ENCODE peak calls at places on chromosomes 16 and 17, in ten cellular contexts. E is cardiac septum; H is body of pancreas; Y is activated CD8-positive, alpha-beta memory T cell treated with anti-CD3 and anti-CD28 coated beads for 1 hour; P is ACHN; Z is smooth muscle cell of the brain vasculature; X is Caki2; B is PC-3; W is pancreas; F is T-helper 2 cell. D is an unnamed sample.

GRCh38 chr16:86994651-86995171 is 322.5 kb downstream of the C16orf95 start:
- DNase-seq in E (no peak), H (no peak), Z (peak; percentile 67), W (no peak), F (no peak), X (peak; percentile 93), Y (no peak), P (peak; percentile 92), B (peak; percentile 58), D (no peak)

GRCh38 chr16:88835383-88835782 is 21.4 kb downstream of the GALNS start:
- DNase-seq in H (no peak), E (no peak), F (no peak), Y (no peak), B (no peak), W (no peak), X (no peak), P (no peak), Z (no peak), D (no peak)

GRCh38 chr17:8041249-8041928 is 2.5 kb downstream of the ALOX15B start:
- DNase-seq in E (no peak), Z (no peak), B (peak; percentile 72), P (peak; percentile 61), H (no peak), F (no peak), Y (no peak), W (no peak), X (no peak), D (peak; percentile 63)

GRCh38 chr17:49545811-49546545 is 29.7 kb upstream of the NXPH3 start:
- DNase-seq in E (peak; percentile 61), P (no peak), F (no peak), B (no peak), H (no peak), Y (no peak), Z (no peak), W (no peak), X (no peak), D (no peak)

GRCh38 chr17:81735181-81736102 is 23.4 kb downstream of the SLC25A10 start:
- DNase-seq in Z (no peak), Y (no peak), P (peak; percentile 40), B (peak; percentile 70), E (no peak), H (peak; percentile 25), X (peak; percentile 88), F (no peak), W (peak; percentile 38), D (no peak)

GRCh38 chr16:12518238-12519004 is 285.3 kb downstream of the CPPED1 start:
- DNase-seq in X (no peak), W (no peak), H (no peak), Y (no peak), P (no peak), F (no peak), Z (no peak), B (no peak), E (no peak), D (no peak)

GRCh38 chr16:25823891-25824290 is 132.1 kb downstream of the HS3ST4 start:
- DNase-seq in W (no peak), Z (no peak), E (no peak), H (no peak), Y (no peak), F (no peak), P (peak; percentile 32), X (no peak), B (no peak), D (peak; percentile 15)

GRCh38 chr16:8859913-8860881 is 8.6 kb downstream of the CARHSP1 start:
- DNase-seq in H (peak; percentile 66), X (no peak), E (no peak), B (no peak), Z (no peak), P (no peak), W (peak; percentile 1), F (no peak), Y (no peak), D (no peak)

GRCh38 chr17:58338907-58339774 is 10.5 kb upstream of the TSPOAP1 start:
- DNase-seq in E (peak; percentile 84), H (no peak), P (peak; percentile 42), F (no peak), Y (no peak), B (no peak), X (no peak), W (no peak), Z (no peak), D (no peak)

GRCh38 chr16:49959552-49960277 is 65.3 kb upstream of the CNEP1R1 start:
- DNase-seq in B (no peak), H (no peak), W (no peak), P (no peak), Z (no peak), X (no peak), Y (no peak), E (no peak), F (no peak), D (no peak)

GRCh38 chr16:69326172-69326873 is 4.1 kb downstream of the PDF start:
- DNase-seq in W (peak; percentile 34), X (peak; percentile 80), Z (no peak), H (no peak), Y (no peak), F (no peak), P (peak; percentile 80), B (no peak), E (no peak), D (no peak)

GRCh38 chr17:29582254-29582765 is 7.1 kb downstream of the GIT1 start:
- DNase-seq in W (no peak), P (no peak), B (no peak), H (no peak), E (no peak), F (no peak), X (no peak), Y (no peak), Z (no peak), D (no peak)

GRCh38 chr17:16407911-16408588 is 7.3 kb upstream of the TRPV2 start:
- DNase-seq in Z (peak; percentile 33), W (peak; percentile 73), P (peak; percentile 24), Y (no peak), B (peak; percentile 47), X (no peak), H (peak; percentile 73), F (no peak), E (no peak), D (no peak)

GRCh38 chr17:79425686-79426085 is 185.2 kb downstream of the RBFOX3 start:
- DNase-seq in H (no peak), Z (no peak), W (no peak), B (no peak), X (no peak), E (no peak), Y (no peak), F (no peak), P (no peak), D (no peak)

GRCh38 chr16:22423716-22424115 is 49.3 kb upstream of the CDR2 start:
- DNase-seq in H (no peak), W (no peak), Z (no peak), E (no peak), Y (no peak), X (no peak), P (no peak), B (no peak), F (no peak), D (no peak)

GRCh38 chr17:7330099-7331015 is 1.2 kb upstream of the NEURL4 start:
- DNase-seq in Y (peak; percentile 64), Z (peak; percentile 57), X (no peak), W (peak; percentile 81), E (peak; percentile 93), F (peak; percentile 63), B (peak; percentile 60), H (peak; percentile 68), P (peak; percentile 88), D (peak; percentile 86)

GRCh38 chr17:9645858-9646555 is 690 bp downstream of the USP43 start:
- DNase-seq in F (no peak), E (no peak), Z (no peak), W (peak; percentile 83), H (peak; percentile 80), B (peak; percentile 51), Y (no peak), P (peak; percentile 76), X (peak; percentile 53), D (no peak)

GRCh38 chr16:69848635-69849545 is 86.8 kb downstream of the WWP2 start:
- DNase-seq in H (peak; percentile 91), E (peak; percentile 92), W (peak; percentile 86), Z (peak; percentile 62), X (peak; percentile 83), B (peak; percentile 58), Y (no peak), P (peak; percentile 22), F (no peak), D (no peak)

GRCh38 chr16:82229800-82230619 is 60.0 kb upstream of the MPHOSPH6 start:
- DNase-seq in F (peak; percentile 20), Z (peak; percentile 52), E (no peak), Y (peak; percentile 48), B (peak; percentile 81), X (peak; percentile 31), H (peak; percentile 75), P (peak; percentile 77), W (peak; percentile 78), D (peak; percentile 42)

GRCh38 chr17:15342460-15342859 is 1.1 kb upstream of the TEKT3 start:
- DNase-seq in H (no peak), B (peak; percentile 41), F (no peak), E (no peak), Z (no peak), X (no peak), P (no peak), Y (no peak), W (no peak), D (no peak)

GRCh38 chr17:58576679-58577367 is 62.4 kb upstream of the MTMR4 start:
- DNase-seq in P (no peak), Z (no peak), B (no peak), X (no peak), W (no peak), E (no peak), H (no peak), F (no peak), Y (no peak), D (no peak)

GRCh38 chr17:28849281-28849680 is 5.5 kb upstream of the ERAL1 start:
- DNase-seq in Y (no peak), F (no peak), X (no peak), B (no peak), E (no peak), P (peak; percentile 19), Z (no peak), H (no peak), W (no peak), D (no peak)

GRCh38 chr16:30786115-30786935 is 680 bp downstream of the ZNF629 start:
- DNase-seq in H (no peak), B (peak; percentile 28), Y (no peak), P (peak; percentile 73), F (no peak), W (peak; percentile 51), E (no peak), X (peak; percentile 62), Z (no peak), D (peak; percentile 48)

GRCh38 chr16:79994413-79994812 is 393.9 kb upstream of the MAF start:
- DNase-seq in Z (no peak), P (no peak), E (no peak), Y (no peak), F (no peak), B (no peak), W (no peak), H (no peak), X (no peak), D (no peak)

GRCh38 chr16:64907844-64908243 is 214.0 kb downstream of the CDH11 start:
- DNase-seq in H (no peak), X (no peak), W (no peak), Y (no peak), Z (no peak), P (no peak), E (no peak), F (no peak), B (no peak), D (no peak)

GRCh38 chr16:29820271-29820701 is at the start of gene MVP:
- DNase-seq in F (no peak), E (peak; percentile 91), X (peak; percentile 68), W (peak; percentile 76), Z (no peak), Y (no peak), P (peak; percentile 75), B (peak; percentile 59), H (peak; percentile 83), D (no peak)

GRCh38 chr16:71287903-71288302 is 1.3 kb downstream of the CMTR2 start:
- DNase-seq in W (no peak), Z (no peak), F (no peak), E (no peak), P (no peak), Y (no peak), H (no peak), X (no peak), B (peak; percentile 32), D (no peak)

GRCh38 chr17:7845359-7846062 is 9.4 kb upstream of the TMEM88 start:
- DNase-seq in Z (no peak), W (peak; percentile 51), H (no peak), P (no peak), Y (no peak), E (no peak), F (no peak), X (no peak), B (no peak), D (no peak)

D was measured in COLO829.